ENCODE peak calls at places on chromosomes 2 and 18, in ten cellular contexts. U is A549, Z is transverse colon, O is K562, N is ovary, T is HepG2, V is tibial nerve, E is sigmoid colon, K is SK-N-SH, H is suprapubic skin. M is an unnamed sample.

GRCh38 chr2:160679686-160680085 is 186.1 kb upstream of the RBMS1 start:
- DNase-seq in V (no peak), T (no peak), Z (no peak), O (no peak), E (no peak), N (no peak), U (no peak), K (no peak), H (no peak), M (no peak)

GRCh38 chr18:58682429-58683069 is 11.3 kb downstream of the MALT1 start:
- DNase-seq in K (no peak), N (peak; percentile 52), H (no peak), V (no peak), Z (peak; percentile 63), U (no peak), E (no peak), T (peak; percentile 68), O (no peak), M (peak; percentile 70)

GRCh38 chr18:36849288-36850011 is 20.5 kb downstream of the KIAA1328 start:
- DNase-seq in K (no peak), H (no peak), E (no peak), V (no peak), T (no peak), U (no peak), N (no peak), O (no peak), Z (no peak), M (no peak)

GRCh38 chr2:101832114-101832513 is 134.6 kb downstream of the MAP4K4 start:
- DNase-seq in E (no peak), V (no peak), K (peak; percentile 27), N (no peak), H (no peak), Z (no peak), T (no peak), U (no peak), O (no peak), M (no peak)

GRCh38 chr2:176063958-176064357 is 19.8 kb downstream of the EVX2 start:
- DNase-seq in E (no peak), O (no peak), T (no peak), U (no peak), K (no peak), V (no peak), H (no peak), N (no peak), Z (no peak), M (no peak)

GRCh38 chr2:61660511-61661388 is 122.6 kb upstream of the XPO1 start:
- DNase-seq in O (no peak), E (no peak), H (no peak), K (no peak), N (no peak), T (peak; percentile 39), U (no peak), Z (no peak), V (no peak), M (peak; percentile 70)

GRCh38 chr2:237725661-237726060 is 72.9 kb upstream of the RBM44 start:
- DNase-seq in N (no peak), E (peak; percentile 64), O (no peak), K (no peak), U (no peak), H (peak; percentile 56), V (no peak), Z (peak; percentile 37), T (peak; percentile 69), M (no peak)

GRCh38 chr2:60925994-60926750 is 44.8 kb downstream of the REL start:
- DNase-seq in H (no peak), U (no peak), Z (no peak), N (no peak), V (no peak), T (peak; percentile 31), E (no peak), K (no peak), O (no peak), M (no peak)

GRCh38 chr2:143955416-143956075 is 564.4 kb downstream of the ZEB2 start:
- DNase-seq in U (no peak), T (no peak), H (no peak), Z (no peak), N (no peak), O (no peak), K (no peak), V (no peak), E (no peak), M (no peak)

GRCh38 chr18:10995576-10995975 is 153.8 kb downstream of the PIEZO2 start:
- DNase-seq in Z (no peak), E (no peak), T (no peak), O (no peak), K (no peak), N (no peak), H (no peak), V (no peak), U (no peak), M (no peak)
- TF ChIP-seq EP300 in Z (no peak), E (no peak), T (no peak), O (no peak), K (no peak), N (no peak), H (no peak), V (no peak), U (no peak), M (no peak)

DNA sequence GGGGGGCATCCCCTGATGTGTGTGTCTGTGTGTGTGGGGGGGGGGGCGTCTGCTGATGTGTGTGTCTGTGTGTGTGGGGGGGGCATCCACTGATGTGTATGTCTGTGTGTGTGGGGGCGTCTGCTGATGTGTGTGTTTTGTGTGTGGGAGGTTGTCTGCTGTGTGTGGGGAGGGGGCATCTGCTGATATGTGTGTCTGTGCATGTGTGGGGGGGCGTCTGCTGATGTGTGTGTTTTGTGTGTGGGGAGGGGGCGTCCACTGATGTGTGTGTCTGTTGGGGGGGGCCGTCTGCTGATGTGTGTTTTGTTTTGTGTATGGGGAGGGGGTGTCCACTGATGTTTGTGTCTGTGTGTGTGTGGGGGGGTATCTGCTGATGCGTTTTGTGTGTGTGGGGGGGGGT is 126.1 kb downstream of the NFATC1 start:
- DNase-seq in Z (no peak), H (peak; percentile 65), V (no peak), K (no peak), O (no peak), E (peak; percentile 37), N (no peak), U (no peak), T (no peak), M (no peak)
- H3K4me1 ChIP-seq in Z (peaks cover 15% of the 10 kb centered on the region), H (peaks cover 18% of the 10 kb centered on the region), V (no peaks in the 10 kb centered on the region), K (no peaks in the 10 kb centered on the region), O (no peaks in the 10 kb centered on the region), E (peaks cover 15% of the 10 kb centered on the region), N (peaks cover 6% of the 10 kb centered on the region), U (no peaks in the 10 kb centered on the region), T (no peaks in the 10 kb centered on the region), M (peaks cover 26% of the 10 kb centered on the region)

GRCh38 chr2:189409136-189409535 is 32.1 kb upstream of the WDR75 start:
- DNase-seq in H (no peak), V (no peak), E (no peak), T (no peak), U (no peak), O (no peak), Z (no peak), N (no peak), K (no peak), M (no peak)

GRCh38 chr2:189408294-189408693 is 33.0 kb upstream of the WDR75 start:
- DNase-seq in H (no peak), U (no peak), N (no peak), T (no peak), E (no peak), K (peak; percentile 6), O (no peak), V (no peak), Z (no peak), M (no peak)

GRCh38 chr2:189406612-189407011 is 34.7 kb upstream of the WDR75 start:
- DNase-seq in Z (no peak), T (no peak), K (no peak), H (no peak), O (no peak), E (no peak), N (no peak), V (no peak), U (no peak), M (no peak)

GRCh38 chr2:189407944-189408209 is 33.4 kb upstream of the WDR75 start:
- DNase-seq in T (no peak), N (no peak), U (no peak), K (peak; percentile 10), H (no peak), O (no peak), V (no peak), Z (no peak), E (no peak), M (no peak)

DNA sequence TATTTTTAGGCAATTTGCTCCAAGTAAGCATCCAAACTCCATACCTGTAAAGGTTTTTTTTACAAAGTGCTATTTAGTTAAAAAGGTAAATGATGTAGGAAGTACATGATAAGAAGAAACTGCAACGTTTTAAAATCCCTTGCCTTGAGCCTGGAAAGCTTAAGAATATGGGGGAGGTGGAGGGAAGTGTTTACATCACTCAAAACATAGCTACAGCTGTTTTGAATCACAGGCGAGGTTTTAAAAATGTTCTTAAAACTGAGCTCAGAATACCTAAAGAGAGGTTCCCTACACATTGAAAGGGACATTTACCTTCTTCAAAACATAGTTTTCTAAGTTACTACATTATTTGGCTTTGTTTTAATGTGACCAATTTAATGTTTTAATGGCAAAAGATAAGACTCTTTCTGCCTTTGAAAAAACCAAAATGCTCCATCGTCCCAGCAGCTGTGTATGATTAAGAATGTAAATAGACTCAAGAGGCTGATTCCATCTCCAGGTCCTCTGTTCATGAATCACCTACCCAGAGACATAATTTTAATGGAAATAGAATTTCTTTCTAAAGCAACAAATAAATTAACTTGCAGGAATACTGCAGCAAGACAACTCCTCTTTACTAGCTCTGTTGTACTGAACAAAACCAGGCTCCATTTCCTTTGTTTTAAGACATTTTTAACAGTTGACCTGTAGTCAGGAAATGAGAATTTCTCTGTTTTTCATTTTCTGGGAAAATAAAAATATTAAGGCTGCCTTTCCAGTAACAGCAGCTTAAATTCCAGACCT is 33.9 kb upstream of the WDR75 start:
- DNase-seq in K (peak; percentile 44), V (no peak), U (peak; percentile 13), E (no peak), T (no peak), H (no peak), Z (no peak), O (no peak), N (no peak), M (no peak)
- TF ChIP-seq EP300 in K (peak; percentile 92), V (no peak), U (no peak), E (no peak), T (no peak), H (no peak), Z (no peak), O (no peak), N (no peak), M (no peak)

DNA sequence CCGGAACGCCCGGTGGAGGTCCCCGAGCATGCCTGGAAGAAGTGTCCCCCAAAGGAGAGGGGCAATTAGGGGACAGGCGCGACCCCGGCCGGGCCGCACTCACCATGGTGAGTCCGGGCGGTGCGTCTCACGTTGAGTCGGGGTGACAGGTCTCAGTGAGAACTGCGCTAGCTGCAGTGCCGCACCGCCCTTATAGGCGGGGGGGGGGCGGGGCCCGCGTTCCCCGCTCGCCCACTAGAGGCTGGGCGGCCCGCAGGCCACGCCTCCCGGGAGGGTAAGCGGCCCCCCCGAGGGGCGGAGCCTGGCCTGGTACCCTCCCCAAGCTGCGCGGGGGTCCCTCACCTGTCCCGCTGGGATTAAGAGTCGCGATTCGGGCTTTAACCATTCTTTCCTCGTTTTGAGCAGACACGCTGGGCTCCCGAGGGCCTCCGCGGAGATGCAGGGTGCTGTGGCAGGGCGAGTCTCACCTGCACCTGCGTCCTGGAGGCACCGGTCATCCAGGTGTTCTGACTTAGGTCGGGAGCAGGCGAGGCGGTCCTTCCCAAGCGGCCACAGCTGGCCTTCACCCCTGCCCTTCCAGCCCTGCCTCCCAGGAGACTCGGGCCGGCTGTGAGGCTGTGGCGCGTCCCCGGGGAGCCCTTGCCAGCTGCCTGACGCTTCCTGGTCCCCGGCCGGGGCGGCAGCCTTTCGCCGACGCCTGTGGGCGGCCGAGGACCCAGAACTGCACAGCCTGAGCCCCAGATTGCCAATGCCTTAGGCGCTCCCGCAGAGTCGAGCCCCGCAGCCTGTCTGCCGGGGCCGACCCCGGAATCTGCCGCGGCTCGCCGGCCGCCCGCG is at the start of gene TUBA4A:
- DNase-seq in K (peak; percentile 98), U (peak; percentile 83), N (peak; percentile 79), Z (peak; percentile 95), H (peak; percentile 91), O (peak; percentile 95), T (peak; percentile 58), V (peak; percentile 69), E (peak; percentile 94), M (peak; percentile 94)
- H3K4me1 ChIP-seq in K (peaks cover 21% of the 10 kb centered on the region), U (peaks cover 37% of the 10 kb centered on the region), N (peaks cover 23% of the 10 kb centered on the region), Z (peaks cover 48% of the 10 kb centered on the region), H (peaks cover 60% of the 10 kb centered on the region), O (peaks cover 18% of the 10 kb centered on the region), T (peaks cover 60% of the 10 kb centered on the region), V (no peaks in the 10 kb centered on the region), E (peaks cover 52% of the 10 kb centered on the region), M (peaks cover 60% of the 10 kb centered on the region)

M was measured in stomach.